ENCODE peak calls at places on chromosomes 6 and 20, in four cellular contexts. U, D, C and L are unnamed samples.

GRCh38 chr6:138541793-138542481 is 42.6 kb upstream of the NHSL1 start:
- DNase-seq in U (no peak), D (no peak), C (no peak), L (peak; percentile 82)

GRCh38 chr20:37977786-37978185 is 55.5 kb downstream of the TTI1 start:
- DNase-seq in U (no peak), D (no peak), C (no peak), L (no peak)

GRCh38 chr6:36924131-36924530 is 30.4 kb upstream of the PI16 start:
- DNase-seq in U (no peak), D (peak; percentile 71), C (no peak), L (no peak)

GRCh38 chr6:22152871-22153270 is 144.0 kb downstream of the PRL start:
- DNase-seq in U (no peak), D (no peak), C (no peak), L (no peak)

GRCh38 chr6:149242883-149243282 is 74.6 kb upstream of the TAB2 start:
- DNase-seq in U (no peak), D (peak; percentile 54), C (no peak), L (peak; percentile 27)

GRCh38 chr6:159981591-159982245 is 12.8 kb downstream of the IGF2R start:
- DNase-seq in U (no peak), D (peak; percentile 85), C (no peak), L (peak; percentile 79)

GRCh38 chr6:11094411-11094851 is 797 bp downstream of the SMIM13 start:
- DNase-seq in U (peak; percentile 71), D (peak; percentile 60), C (peak; percentile 76), L (peak; percentile 43)

GRCh38 chr6:94163877-94164276 is 744.5 kb upstream of the EPHA7 start:
- DNase-seq in U (no peak), D (no peak), C (no peak), L (no peak)

GRCh38 chr6:96468681-96469224 is 52.9 kb upstream of the UFL1 start:
- DNase-seq in U (peak; percentile 50), D (peak; percentile 2), C (no peak), L (no peak)

GRCh38 chr6:105810105-105810921 is 275.8 kb upstream of the PRDM1 start:
- DNase-seq in U (peak; percentile 11), D (peak; percentile 82), C (no peak), L (peak; percentile 84)

GRCh38 chr20:58511364-58511763 is 3.8 kb downstream of the APCDD1L start:
- DNase-seq in U (no peak), D (peak; percentile 83), C (no peak), L (peak; percentile 81)

GRCh38 chr6:79277109-79277508 is 42.6 kb upstream of the HMGN3 start:
- DNase-seq in U (no peak), D (peak; percentile 41), C (no peak), L (peak; percentile 31)

GRCh38 chr20:5072756-5073153 is 47.0 kb downstream of the PCNA start:
- DNase-seq in U (no peak), D (no peak), C (no peak), L (peak; percentile 52)

GRCh38 chr6:141395443-141396008 is 737.2 kb upstream of the GJE1 start:
- DNase-seq in U (no peak), D (no peak), C (no peak), L (no peak)

GRCh38 chr20:16491277-16491912 is 81.9 kb downstream of the KIF16B start:
- DNase-seq in U (no peak), D (no peak), C (no peak), L (peak; percentile 46)

GRCh38 chr6:169070506-169071176 is 183.0 kb downstream of the THBS2 start:
- DNase-seq in U (no peak), D (peak; percentile 100), C (peak; percentile 97), L (peak; percentile 100)

GRCh38 chr6:49333345-49334120 is 129.5 kb downstream of the MMUT start:
- DNase-seq in U (no peak), D (no peak), C (no peak), L (peak; percentile 84)

GRCh38 chr20:51059862-51060261 is 37.0 kb upstream of the KCNG1 start:
- DNase-seq in U (no peak), D (peak; percentile 62), C (no peak), L (peak; percentile 16)

GRCh38 chr6:109165392-109165964 is 70.2 kb downstream of the CEP57L1 start:
- DNase-seq in U (peak; percentile 51), D (peak; percentile 93), C (no peak), L (peak; percentile 83)

GRCh38 chr6:26199057-26199772 is 112.0 kb downstream of the HFE start:
- DNase-seq in U (peak; percentile 89), D (peak; percentile 98), C (peak; percentile 89), L (peak; percentile 98)

GRCh38 chr20:37917436-37917835 is 14.5 kb downstream of the VSTM2L start:
- DNase-seq in U (no peak), D (no peak), C (no peak), L (no peak)

GRCh38 chr6:136158398-136158797 is 91.7 kb downstream of the MTFR2 start:
- DNase-seq in U (no peak), D (peak; percentile 66), C (no peak), L (peak; percentile 76)

GRCh38 chr6:48765352-48765961 is 654.5 kb upstream of the PTCHD4 start:
- DNase-seq in U (peak; percentile 88), D (peak; percentile 87), C (no peak), L (peak; percentile 89)

GRCh38 chr20:47351643-47352331 is 4.7 kb downstream of the ZMYND8 start:
- DNase-seq in U (peak; percentile 81), D (no peak), C (no peak), L (peak; percentile 36)

GRCh38 chr6:49852975-49853374 is 13.4 kb downstream of the CRISP1 start:
- DNase-seq in U (no peak), D (no peak), C (no peak), L (no peak)

GRCh38 chr6:92922216-92922806 is 497.0 kb downstream of the EPHA7 start:
- DNase-seq in U (peak; percentile 24), D (no peak), C (no peak), L (no peak)

GRCh38 chr20:40564997-40565680 is 123.9 kb downstream of the MAFB start:
- DNase-seq in U (no peak), D (peak; percentile 90), C (no peak), L (peak; percentile 77)

GRCh38 chr20:22810030-22810429 is 225.1 kb upstream of the SSTR4 start:
- DNase-seq in U (no peak), D (no peak), C (no peak), L (no peak)

GRCh38 chr6:34531580-34532201 is 24.4 kb downstream of the SPDEF start:
- DNase-seq in U (peak; percentile 93), D (peak; percentile 86), C (no peak), L (peak; percentile 31)

GRCh38 chr20:17875106-17875980 is 93.3 kb downstream of the SNX5 start:
- DNase-seq in U (no peak), D (peak; percentile 73), C (no peak), L (peak; percentile 94)

GRCh38 chr6:25302677-25303128 is 23.5 kb downstream of the CARMIL1 start:
- DNase-seq in U (no peak), D (peak; percentile 29), C (peak; percentile 65), L (peak; percentile 84)

GRCh38 chr6:32940656-32941411 is at the start of gene HLA-DMB:
- DNase-seq in U (peak; percentile 88), D (peak; percentile 84), C (no peak), L (peak; percentile 72)

GRCh38 chr6:104531591-104531990 is 328.1 kb downstream of the HACE1 start:
- DNase-seq in U (no peak), D (no peak), C (no peak), L (no peak)

GRCh38 chr6:45400021-45400420 is 22.3 kb upstream of the SUPT3H start:
- DNase-seq in U (no peak), D (no peak), C (no peak), L (no peak)

GRCh38 chr20:17626217-17627007 is 55.6 kb downstream of the RRBP1 start:
- DNase-seq in U (no peak), D (no peak), C (no peak), L (no peak)

GRCh38 chr6:115766745-115767462 is 293.8 kb downstream of the FRK start:
- DNase-seq in U (no peak), D (peak; percentile 0), C (no peak), L (no peak)

DNA sequence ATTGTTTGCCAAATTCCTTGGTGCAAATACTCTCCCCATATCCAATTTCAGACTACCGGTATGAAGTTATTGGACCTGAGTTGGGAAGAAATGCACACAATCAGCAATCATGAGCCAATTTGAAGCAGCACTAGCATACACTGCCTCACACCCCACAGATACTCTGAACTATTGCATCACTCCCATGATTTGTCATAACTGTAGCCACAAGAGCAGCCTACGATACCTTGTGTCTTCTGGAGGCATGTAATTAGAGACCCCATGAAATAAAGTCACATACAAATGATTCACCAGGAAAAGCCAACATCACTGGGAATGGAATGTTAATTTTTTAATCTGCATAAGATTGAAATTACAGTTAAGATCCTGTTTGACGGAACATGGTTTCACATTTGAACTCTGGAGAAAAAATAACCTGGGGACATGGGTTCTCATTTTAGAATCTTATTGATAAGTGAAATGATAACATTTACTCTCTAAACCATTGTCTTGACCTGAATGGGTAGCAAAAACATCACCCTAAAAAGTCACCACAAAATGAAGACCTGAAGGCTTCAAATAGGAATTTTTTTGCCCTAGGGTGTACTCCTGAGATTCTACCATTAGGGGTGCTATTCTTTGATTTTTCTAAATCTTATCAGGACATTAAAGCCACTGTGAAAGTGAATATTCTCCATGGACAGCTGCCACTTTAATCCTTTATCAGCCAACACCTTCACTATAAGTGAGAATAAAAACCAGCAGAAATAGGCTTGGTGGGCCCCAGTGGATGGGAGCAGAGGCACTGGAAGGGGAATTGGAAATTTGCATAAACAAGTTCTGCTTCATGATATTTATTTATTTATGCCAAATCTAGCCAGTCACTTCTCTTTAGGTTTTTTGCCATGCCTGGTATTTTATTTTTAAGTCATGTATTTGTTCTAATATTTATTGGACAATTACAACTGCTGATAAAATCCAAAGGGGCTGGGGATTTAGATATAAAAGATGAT is 34.5 kb upstream of the HBS1L start:
- DNase-seq in U (peak; percentile 72), D (peak; percentile 83), C (no peak), L (peak; percentile 33)
- TF ChIP-seq CTCF in U (peak; percentile 29), D (peak; percentile 63), C (no peak), L (peak; percentile 49)

GRCh38 chr6:40755749-40756452 is 168.7 kb upstream of the LRFN2 start:
- DNase-seq in U (no peak), D (no peak), C (no peak), L (no peak)
- H3K4me3 ChIP-seq in U (peak overlapping the region; percentile 65), D (no peak overlapping the region), C (no peak overlapping the region), L (no peak overlapping the region)

GRCh38 chr6:156658596-156659316 is 118.4 kb upstream of the ARID1B start:
- DNase-seq in U (no peak), D (no peak), C (no peak), L (peak; percentile 25)
- TF ChIP-seq CTCF in U (no peak), D (no peak), C (no peak), L (no peak)

GRCh38 chr6:150897400-150897943 is 32.0 kb downstream of the MTHFD1L start:
- DNase-seq in U (no peak), D (no peak), C (peak; percentile 35), L (no peak)
- H3K4me3 ChIP-seq in U (no peak overlapping the region), D (no peak overlapping the region), C (no peak overlapping the region), L (no peak overlapping the region)